ENCODE peak calls at places on chromosomes 12 and 14, in eight cellular contexts. N is amniotic stem cell; R is Calu3; G is COR-L47; B is stimulated activated CD8-positive, alpha-beta memory T cell treated with anti-CD3 and anti-CD28 coated beads, Interleukin-4, amount 100 ng/mL, for 1 hour; T is upper lobe of right lung; O is CD8-positive, alpha-beta T cell; P is sciatic nerve. E is an unnamed sample.

GRCh38 chr12:86826051-86826450 is 569.9 kb upstream of the MGAT4C start:
- DNase-seq in G (no peak), T (no peak), O (no peak), B (no peak), P (no peak), R (no peak), N (no peak), E (no peak)

GRCh38 chr12:69671597-69671996 is 27.5 kb downstream of the BEST3 start:
- DNase-seq in G (no peak), O (no peak), R (no peak), P (no peak), T (no peak), B (no peak), N (no peak), E (no peak)

GRCh38 chr14:99481745-99482099 is 513 bp downstream of the CCNK start:
- DNase-seq in G (no peak), N (peak; percentile 4), O (no peak), R (peak; percentile 6), P (no peak), T (no peak), B (no peak), E (no peak)

GRCh38 chr12:82660541-82661325 is 26.0 kb upstream of the TMTC2 start:
- DNase-seq in R (no peak), B (no peak), G (no peak), T (no peak), P (no peak), O (no peak), N (no peak), E (no peak)

GRCh38 chr14:47277703-47278102 is 397.7 kb downstream of the MDGA2 start:
- DNase-seq in P (no peak), O (no peak), T (no peak), R (no peak), G (no peak), N (no peak), B (no peak), E (no peak)

GRCh38 chr12:12974211-12974610 is 22.2 kb upstream of the GPRC5D start:
- DNase-seq in N (no peak), R (no peak), P (no peak), T (no peak), O (no peak), B (no peak), G (no peak), E (no peak)

GRCh38 chr14:70666364-70666691 is 24.6 kb downstream of the TTC9 start:
- DNase-seq in R (no peak), N (no peak), T (no peak), B (no peak), O (no peak), P (no peak), G (no peak), E (no peak)

GRCh38 chr12:108858399-108859074 is 1.2 kb upstream of the SSH1 start:
- DNase-seq in G (no peak), O (no peak), P (no peak), T (no peak), R (no peak), N (no peak), B (no peak), E (no peak)

GRCh38 chr12:3944620-3945019 is 71.4 kb upstream of the PARP11 start:
- DNase-seq in P (no peak), B (no peak), R (no peak), G (no peak), O (no peak), N (no peak), T (no peak), E (no peak)

GRCh38 chr12:98736352-98737326 is 91.5 kb downstream of the APAF1 start:
- DNase-seq in N (no peak), T (no peak), G (peak; percentile 83), O (no peak), R (no peak), P (no peak), B (no peak), E (no peak)

GRCh38 chr14:59695198-59695597 is 118.6 kb upstream of the CCDC175 start:
- DNase-seq in O (no peak), P (no peak), N (no peak), R (no peak), G (no peak), T (no peak), B (no peak), E (no peak)

GRCh38 chr14:49796025-49796424 is 28.1 kb downstream of the KLHDC2 start:
- DNase-seq in N (no peak), O (no peak), G (no peak), R (no peak), P (no peak), B (no peak), T (no peak), E (no peak)

E was measured in KG1.